ENCODE peak calls at places on chromosome 22, in nine cellular contexts. One of them, this sample, is unnamed.

GRCh38 chr22:39275814-39276443 is 31.1 kb upstream of the PDGFB start:
- DNase-seq in CD8-positive, alpha-beta memory T cell: no peak
- DNase-seq in myocyte: no peak
- DNase-seq in EH: no peak
- DNase-seq in progenitor cell of endocrine pancreas: no peak
- DNase-seq in stimulated activated CD4-positive, alpha-beta T cell treated with anti-CD3 and anti-CD28 coated beads, Interleukin-4, amount 100 ng/mL, for 24 hours: no peak
- DNase-seq in left cardiac atrium: no peak
- DNase-seq in amygdala: no peak
- DNase-seq in activated CD8-positive, alpha-beta memory T cell treated with anti-CD3 and anti-CD28 coated beads for 24 hours: no peak
- DNase-seq in this sample: no peak

GRCh38 chr22:41946360-41947180 is at the start of gene CENPM:
- DNase-seq in CD8-positive, alpha-beta memory T cell: peak; percentile 81
- DNase-seq in progenitor cell of endocrine pancreas: peak; percentile 87
- DNase-seq in left cardiac atrium: peak; percentile 92
- DNase-seq in amygdala: peak; percentile 88
- DNase-seq in activated CD8-positive, alpha-beta memory T cell treated with anti-CD3 and anti-CD28 coated beads for 24 hours: peak; percentile 98
- DNase-seq in EH: peak; percentile 94
- DNase-seq in myocyte: peak; percentile 96
- DNase-seq in stimulated activated CD4-positive, alpha-beta T cell treated with anti-CD3 and anti-CD28 coated beads, Interleukin-4, amount 100 ng/mL, for 24 hours: peak; percentile 94
- DNase-seq in this sample: peak; percentile 96

GRCh38 chr22:37636186-37636948 is 3.1 kb upstream of the SH3BP1 start:
- DNase-seq in progenitor cell of endocrine pancreas: no peak
- DNase-seq in amygdala: no peak
- DNase-seq in left cardiac atrium: no peak
- DNase-seq in CD8-positive, alpha-beta memory T cell: peak; percentile 34
- DNase-seq in EH: peak; percentile 82
- DNase-seq in myocyte: peak; percentile 98
- DNase-seq in stimulated activated CD4-positive, alpha-beta T cell treated with anti-CD3 and anti-CD28 coated beads, Interleukin-4, amount 100 ng/mL, for 24 hours: no peak
- DNase-seq in activated CD8-positive, alpha-beta memory T cell treated with anti-CD3 and anti-CD28 coated beads for 24 hours: peak; percentile 59
- DNase-seq in this sample: peak; percentile 25

GRCh38 chr22:23888615-23889401 is 5.4 kb upstream of the MIF start:
- DNase-seq in activated CD8-positive, alpha-beta memory T cell treated with anti-CD3 and anti-CD28 coated beads for 24 hours: no peak
- DNase-seq in left cardiac atrium: no peak
- DNase-seq in EH: peak; percentile 44
- DNase-seq in amygdala: no peak
- DNase-seq in progenitor cell of endocrine pancreas: no peak
- DNase-seq in CD8-positive, alpha-beta memory T cell: no peak
- DNase-seq in stimulated activated CD4-positive, alpha-beta T cell treated with anti-CD3 and anti-CD28 coated beads, Interleukin-4, amount 100 ng/mL, for 24 hours: no peak
- DNase-seq in myocyte: peak; percentile 33
- DNase-seq in this sample: peak; percentile 35

GRCh38 chr22:35642305-35642741 is 5.9 kb upstream of the APOL6 start:
- DNase-seq in left cardiac atrium: no peak
- DNase-seq in EH: peak; percentile 42
- DNase-seq in amygdala: no peak
- DNase-seq in activated CD8-positive, alpha-beta memory T cell treated with anti-CD3 and anti-CD28 coated beads for 24 hours: peak; percentile 48
- DNase-seq in stimulated activated CD4-positive, alpha-beta T cell treated with anti-CD3 and anti-CD28 coated beads, Interleukin-4, amount 100 ng/mL, for 24 hours: no peak
- DNase-seq in myocyte: peak; percentile 62
- DNase-seq in CD8-positive, alpha-beta memory T cell: no peak
- DNase-seq in progenitor cell of endocrine pancreas: no peak
- DNase-seq in this sample: peak; percentile 59

GRCh38 chr22:35070451-35071093 is 4.6 kb downstream of the ISX start:
- DNase-seq in left cardiac atrium: no peak
- DNase-seq in EH: no peak
- DNase-seq in myocyte: no peak
- DNase-seq in activated CD8-positive, alpha-beta memory T cell treated with anti-CD3 and anti-CD28 coated beads for 24 hours: no peak
- DNase-seq in CD8-positive, alpha-beta memory T cell: no peak
- DNase-seq in stimulated activated CD4-positive, alpha-beta T cell treated with anti-CD3 and anti-CD28 coated beads, Interleukin-4, amount 100 ng/mL, for 24 hours: no peak
- DNase-seq in progenitor cell of endocrine pancreas: no peak
- DNase-seq in amygdala: no peak
- DNase-seq in this sample: no peak

GRCh38 chr22:25754527-25755202 is 12.7 kb downstream of the MYO18B start:
- DNase-seq in activated CD8-positive, alpha-beta memory T cell treated with anti-CD3 and anti-CD28 coated beads for 24 hours: no peak
- DNase-seq in progenitor cell of endocrine pancreas: no peak
- DNase-seq in EH: no peak
- DNase-seq in myocyte: peak; percentile 98
- DNase-seq in CD8-positive, alpha-beta memory T cell: no peak
- DNase-seq in stimulated activated CD4-positive, alpha-beta T cell treated with anti-CD3 and anti-CD28 coated beads, Interleukin-4, amount 100 ng/mL, for 24 hours: no peak
- DNase-seq in left cardiac atrium: peak; percentile 86
- DNase-seq in amygdala: no peak
- DNase-seq in this sample: peak; percentile 67

GRCh38 chr22:47198801-47199251 is 436.4 kb downstream of the TBC1D22A start:
- DNase-seq in EH: no peak
- DNase-seq in myocyte: no peak
- DNase-seq in progenitor cell of endocrine pancreas: no peak
- DNase-seq in CD8-positive, alpha-beta memory T cell: no peak
- DNase-seq in stimulated activated CD4-positive, alpha-beta T cell treated with anti-CD3 and anti-CD28 coated beads, Interleukin-4, amount 100 ng/mL, for 24 hours: peak; percentile 0
- DNase-seq in activated CD8-positive, alpha-beta memory T cell treated with anti-CD3 and anti-CD28 coated beads for 24 hours: peak; percentile 49
- DNase-seq in amygdala: no peak
- DNase-seq in left cardiac atrium: no peak
- DNase-seq in this sample: no peak

GRCh38 chr22:42937164-42937854 is 77.6 kb downstream of the PACSIN2 start:
- DNase-seq in left cardiac atrium: no peak
- DNase-seq in EH: peak; percentile 87
- DNase-seq in myocyte: peak; percentile 68
- DNase-seq in stimulated activated CD4-positive, alpha-beta T cell treated with anti-CD3 and anti-CD28 coated beads, Interleukin-4, amount 100 ng/mL, for 24 hours: peak; percentile 38
- DNase-seq in amygdala: no peak
- DNase-seq in activated CD8-positive, alpha-beta memory T cell treated with anti-CD3 and anti-CD28 coated beads for 24 hours: peak; percentile 68
- DNase-seq in progenitor cell of endocrine pancreas: no peak
- DNase-seq in CD8-positive, alpha-beta memory T cell: no peak
- DNase-seq in this sample: peak; percentile 76

GRCh38 chr22:28094831-28095230 is 175.8 kb upstream of the PITPNB start:
- DNase-seq in EH: no peak
- DNase-seq in activated CD8-positive, alpha-beta memory T cell treated with anti-CD3 and anti-CD28 coated beads for 24 hours: no peak
- DNase-seq in progenitor cell of endocrine pancreas: no peak
- DNase-seq in myocyte: no peak
- DNase-seq in CD8-positive, alpha-beta memory T cell: no peak
- DNase-seq in left cardiac atrium: no peak
- DNase-seq in amygdala: no peak
- DNase-seq in stimulated activated CD4-positive, alpha-beta T cell treated with anti-CD3 and anti-CD28 coated beads, Interleukin-4, amount 100 ng/mL, for 24 hours: no peak
- DNase-seq in this sample: no peak

GRCh38 chr22:41911292-41911611 is 3.6 kb downstream of the SHISA8 start:
- DNase-seq in stimulated activated CD4-positive, alpha-beta T cell treated with anti-CD3 and anti-CD28 coated beads, Interleukin-4, amount 100 ng/mL, for 24 hours: no peak
- DNase-seq in CD8-positive, alpha-beta memory T cell: no peak
- DNase-seq in myocyte: no peak
- DNase-seq in left cardiac atrium: no peak
- DNase-seq in EH: no peak
- DNase-seq in amygdala: no peak
- DNase-seq in activated CD8-positive, alpha-beta memory T cell treated with anti-CD3 and anti-CD28 coated beads for 24 hours: no peak
- DNase-seq in progenitor cell of endocrine pancreas: no peak
- DNase-seq in this sample: no peak

GRCh38 chr22:36552300-36552699 is 23.3 kb upstream of the EIF3D start:
- DNase-seq in EH: no peak
- DNase-seq in progenitor cell of endocrine pancreas: no peak
- DNase-seq in left cardiac atrium: no peak
- DNase-seq in CD8-positive, alpha-beta memory T cell: no peak
- DNase-seq in amygdala: no peak
- DNase-seq in activated CD8-positive, alpha-beta memory T cell treated with anti-CD3 and anti-CD28 coated beads for 24 hours: no peak
- DNase-seq in stimulated activated CD4-positive, alpha-beta T cell treated with anti-CD3 and anti-CD28 coated beads, Interleukin-4, amount 100 ng/mL, for 24 hours: no peak
- DNase-seq in myocyte: no peak
- DNase-seq in this sample: no peak

GRCh38 chr22:23105919-23106853 is 35.6 kb downstream of the RSPH14 start:
- DNase-seq in stimulated activated CD4-positive, alpha-beta T cell treated with anti-CD3 and anti-CD28 coated beads, Interleukin-4, amount 100 ng/mL, for 24 hours: no peak
- DNase-seq in CD8-positive, alpha-beta memory T cell: no peak
- DNase-seq in left cardiac atrium: no peak
- DNase-seq in EH: no peak
- DNase-seq in progenitor cell of endocrine pancreas: no peak
- DNase-seq in myocyte: no peak
- DNase-seq in activated CD8-positive, alpha-beta memory T cell treated with anti-CD3 and anti-CD28 coated beads for 24 hours: no peak
- DNase-seq in amygdala: no peak
- DNase-seq in this sample: no peak

GRCh38 chr22:32413715-32414114 is 1.7 kb upstream of the RTCB start:
- DNase-seq in left cardiac atrium: no peak
- DNase-seq in myocyte: no peak
- DNase-seq in stimulated activated CD4-positive, alpha-beta T cell treated with anti-CD3 and anti-CD28 coated beads, Interleukin-4, amount 100 ng/mL, for 24 hours: no peak
- DNase-seq in EH: peak; percentile 22
- DNase-seq in progenitor cell of endocrine pancreas: no peak
- DNase-seq in CD8-positive, alpha-beta memory T cell: no peak
- DNase-seq in amygdala: no peak
- DNase-seq in activated CD8-positive, alpha-beta memory T cell treated with anti-CD3 and anti-CD28 coated beads for 24 hours: no peak
- DNase-seq in this sample: peak; percentile 21

GRCh38 chr22:22450343-22450839 is 58.2 kb downstream of the ZNF280B start:
- DNase-seq in progenitor cell of endocrine pancreas: no peak
- DNase-seq in stimulated activated CD4-positive, alpha-beta T cell treated with anti-CD3 and anti-CD28 coated beads, Interleukin-4, amount 100 ng/mL, for 24 hours: no peak
- DNase-seq in left cardiac atrium: no peak
- DNase-seq in activated CD8-positive, alpha-beta memory T cell treated with anti-CD3 and anti-CD28 coated beads for 24 hours: no peak
- DNase-seq in CD8-positive, alpha-beta memory T cell: no peak
- DNase-seq in EH: no peak
- DNase-seq in amygdala: no peak
- DNase-seq in myocyte: no peak
- DNase-seq in this sample: no peak

GRCh38 chr22:17410576-17410975 is 41.3 kb downstream of the CECR2 start:
- DNase-seq in EH: no peak
- DNase-seq in left cardiac atrium: no peak
- DNase-seq in amygdala: no peak
- DNase-seq in myocyte: no peak
- DNase-seq in CD8-positive, alpha-beta memory T cell: no peak
- DNase-seq in stimulated activated CD4-positive, alpha-beta T cell treated with anti-CD3 and anti-CD28 coated beads, Interleukin-4, amount 100 ng/mL, for 24 hours: no peak
- DNase-seq in activated CD8-positive, alpha-beta memory T cell treated with anti-CD3 and anti-CD28 coated beads for 24 hours: no peak
- DNase-seq in progenitor cell of endocrine pancreas: no peak
- DNase-seq in this sample: no peak

GRCh38 chr22:43505896-43506295 is 94.1 kb downstream of the MPPED1 start:
- DNase-seq in myocyte: no peak
- DNase-seq in left cardiac atrium: no peak
- DNase-seq in stimulated activated CD4-positive, alpha-beta T cell treated with anti-CD3 and anti-CD28 coated beads, Interleukin-4, amount 100 ng/mL, for 24 hours: no peak
- DNase-seq in EH: no peak
- DNase-seq in amygdala: no peak
- DNase-seq in activated CD8-positive, alpha-beta memory T cell treated with anti-CD3 and anti-CD28 coated beads for 24 hours: no peak
- DNase-seq in CD8-positive, alpha-beta memory T cell: no peak
- DNase-seq in progenitor cell of endocrine pancreas: no peak
- DNase-seq in this sample: no peak

GRCh38 chr22:38841211-38841610 is 2.6 kb downstream of the NPTXR start:
- DNase-seq in amygdala: no peak
- DNase-seq in activated CD8-positive, alpha-beta memory T cell treated with anti-CD3 and anti-CD28 coated beads for 24 hours: no peak
- DNase-seq in EH: no peak
- DNase-seq in myocyte: no peak
- DNase-seq in progenitor cell of endocrine pancreas: no peak
- DNase-seq in stimulated activated CD4-positive, alpha-beta T cell treated with anti-CD3 and anti-CD28 coated beads, Interleukin-4, amount 100 ng/mL, for 24 hours: no peak
- DNase-seq in CD8-positive, alpha-beta memory T cell: no peak
- DNase-seq in left cardiac atrium: no peak
- DNase-seq in this sample: no peak

GRCh38 chr22:21707677-21708076 is 27.9 kb downstream of the YPEL1 start:
- DNase-seq in EH: no peak
- DNase-seq in progenitor cell of endocrine pancreas: no peak
- DNase-seq in amygdala: no peak
- DNase-seq in myocyte: peak; percentile 93
- DNase-seq in activated CD8-positive, alpha-beta memory T cell treated with anti-CD3 and anti-CD28 coated beads for 24 hours: no peak
- DNase-seq in left cardiac atrium: no peak
- DNase-seq in CD8-positive, alpha-beta memory T cell: no peak
- DNase-seq in stimulated activated CD4-positive, alpha-beta T cell treated with anti-CD3 and anti-CD28 coated beads, Interleukin-4, amount 100 ng/mL, for 24 hours: no peak
- DNase-seq in this sample: no peak

GRCh38 chr22:20530368-20531153 is 23.2 kb downstream of the MED15 start:
- DNase-seq in activated CD8-positive, alpha-beta memory T cell treated with anti-CD3 and anti-CD28 coated beads for 24 hours: no peak
- DNase-seq in left cardiac atrium: no peak
- DNase-seq in stimulated activated CD4-positive, alpha-beta T cell treated with anti-CD3 and anti-CD28 coated beads, Interleukin-4, amount 100 ng/mL, for 24 hours: no peak
- DNase-seq in myocyte: peak; percentile 85
- DNase-seq in CD8-positive, alpha-beta memory T cell: no peak
- DNase-seq in progenitor cell of endocrine pancreas: no peak
- DNase-seq in EH: peak; percentile 93
- DNase-seq in amygdala: no peak
- DNase-seq in this sample: peak; percentile 86

This sample was measured in AG08395.